ENCODE peak calls at places on chromosomes 4 and X, in six cellular contexts. R is HCT116, I is ecto neural progenitor cell, Z is omental fat pad, S is fibroblast of the conjunctiva, C is heart left ventricle. M is an unnamed sample.

GRCh38 chr4:65589331-65589730 is 81.0 kb downstream of the EPHA5 start:
- DNase-seq in S (no peak), I (no peak), R (no peak), C (no peak), Z (no peak), M (no peak)

GRCh38 chr4:122525865-122526264 is 69.3 kb upstream of the IL2 start:
- DNase-seq in S (no peak), Z (no peak), R (no peak), I (no peak), C (no peak), M (no peak)

GRCh38 chr4:17366496-17366895 is 145.4 kb downstream of the QDPR start:
- DNase-seq in C (no peak), S (no peak), I (no peak), R (no peak), Z (no peak), M (no peak)

GRCh38 chrX:77668391-77669237 is 117.4 kb downstream of the ATRX start:
- DNase-seq in S (peak), R (no peak), Z (no peak), I (no peak), C (no peak), M (no peak)

GRCh38 chrX:99172958-99173357 is 1237.1 kb downstream of the PCDH19 start:
- DNase-seq in S (no peak), R (no peak), I (no peak), Z (no peak), C (no peak), M (no peak)

GRCh38 chrX:110131031-110131430 is 128.1 kb downstream of the TMEM164 start:
- DNase-seq in I (no peak), R (no peak), C (no peak), Z (no peak), S (no peak), M (no peak)

GRCh38 chrX:134622813-134623185 is 35.5 kb downstream of the PLAC1 start:
- DNase-seq in C (no peak), R (no peak), S (no peak), I (no peak), Z (no peak), M (no peak)

GRCh38 chrX:53071604-53072417 is 10.4 kb upstream of the TSPYL2 start:
- DNase-seq in S (peak), R (peak), Z (no peak), C (peak), I (no peak), M (no peak)

GRCh38 chr4:156242390-156242789 is 288.7 kb upstream of the CTSO start:
- DNase-seq in R (no peak), C (no peak), S (no peak), I (no peak), Z (no peak), M (no peak)

GRCh38 chr4:8053688-8054449 is 104.7 kb downstream of the ABLIM2 start:
- DNase-seq in C (no peak), I (no peak), Z (no peak), S (no peak), R (no peak), M (no peak)

GRCh38 chr4:177190995-177191568 is 118.6 kb upstream of the NEIL3 start:
- DNase-seq in S (no peak), C (no peak), R (no peak), I (no peak), Z (no peak), M (no peak)

GRCh38 chr4:153651961-153652784 is 31.9 kb upstream of the TLR2 start:
- DNase-seq in C (peak), I (no peak), S (no peak), Z (no peak), R (no peak), M (no peak)

GRCh38 chr4:110418641-110419040 is 57.3 kb upstream of the ENPEP start:
- DNase-seq in I (no peak), Z (no peak), S (no peak), C (no peak), R (no peak), M (no peak)

GRCh38 chr4:15001825-15002658 is at the start of gene CPEB2:
- DNase-seq in R (peak), S (peak), I (peak), Z (peak), C (peak), M (peak)

GRCh38 chr4:35106091-35106734 is 1138.1 kb downstream of the ARAP2 start:
- DNase-seq in R (no peak), I (no peak), C (no peak), Z (no peak), S (no peak), M (no peak)

GRCh38 chr4:38565271-38566199 is 98.5 kb upstream of the KLF3 start:
- DNase-seq in I (no peak), C (peak), S (peak), Z (no peak), R (no peak), M (no peak)

GRCh38 chr4:106048250-106048931 is 153.1 kb downstream of the NPNT start:
- DNase-seq in R (no peak), Z (no peak), S (peak), C (no peak), I (no peak), M (no peak)

GRCh38 chr4:164136181-164136616 is 617.7 kb upstream of the SMIM31 start:
- DNase-seq in Z (no peak), S (peak), R (peak), I (no peak), C (no peak), M (no peak)

GRCh38 chr4:100495074-100495473 is 22.7 kb downstream of the EMCN start:
- DNase-seq in Z (no peak), I (no peak), S (no peak), R (no peak), C (no peak), M (no peak)

GRCh38 chr4:148787831-148788477 is 345.7 kb upstream of the NR3C2 start:
- DNase-seq in S (no peak), Z (no peak), I (no peak), C (no peak), R (no peak), M (no peak)

GRCh38 chr4:40582413-40582812 is 47.3 kb downstream of the RBM47 start:
- DNase-seq in S (no peak), I (no peak), Z (no peak), R (no peak), C (no peak), M (no peak)

GRCh38 chrX:41332408-41332987 is 1.5 kb upstream of the DDX3X start:
- DNase-seq in S (no peak), C (peak), R (no peak), I (no peak), Z (no peak), M (no peak)

GRCh38 chr4:39718366-39719323 is 20.7 kb downstream of the UBE2K start:
- DNase-seq in I (no peak), S (no peak), R (no peak), Z (no peak), C (no peak), M (no peak)

GRCh38 chr4:926538-926937 is 5.6 kb downstream of the GAK start:
- DNase-seq in R (no peak), S (no peak), I (no peak), Z (no peak), C (no peak), M (no peak)

GRCh38 chrX:15114865-15115566 is 154.9 kb downstream of the ASB9 start:
- DNase-seq in I (no peak), S (no peak), R (no peak), Z (no peak), C (no peak), M (no peak)

GRCh38 chrX:153765138-153766079 is 1.4 kb downstream of the PLXNB3 start:
- DNase-seq in Z (no peak), C (peak), I (no peak), S (no peak), R (no peak), M (no peak)

GRCh38 chr4:74308215-74308614 is at the start of gene EPGN:
- DNase-seq in R (no peak), S (no peak), I (no peak), C (no peak), Z (no peak), M (no peak)

GRCh38 chrX:44733931-44734330 is 109.9 kb upstream of the DUSP21 start:
- DNase-seq in S (no peak), C (no peak), I (no peak), R (no peak), Z (no peak), M (no peak)

GRCh38 chr4:39384563-39384962 is 18.4 kb upstream of the RFC1 start:
- DNase-seq in I (no peak), Z (no peak), S (no peak), C (no peak), R (no peak), M (no peak)

GRCh38 chrX:135531813-135532212 is 11.4 kb downstream of the INTS6L start:
- DNase-seq in Z (no peak), S (no peak), C (no peak), I (no peak), R (no peak), M (no peak)

GRCh38 chrX:112341598-112341997 is 259.0 kb upstream of the TRPC5 start:
- DNase-seq in S (no peak), C (no peak), R (no peak), I (no peak), Z (no peak), M (no peak)

GRCh38 chr4:174600391-174600790 is 78.1 kb upstream of the HPGD start:
- DNase-seq in S (no peak), I (no peak), R (no peak), C (no peak), Z (no peak), M (no peak)

GRCh38 chrX:105564536-105564935 is 257.8 kb upstream of the NRK start:
- DNase-seq in R (no peak), S (peak), Z (no peak), I (no peak), C (no peak), M (peak)

GRCh38 chrX:64188901-64189300 is 16.6 kb downstream of the AMER1 start:
- DNase-seq in I (no peak), C (no peak), S (no peak), R (no peak), Z (no peak), M (no peak)

GRCh38 chrX:136647969-136648368 is at the start of gene CD40LG:
- DNase-seq in Z (no peak), R (no peak), C (no peak), I (no peak), S (no peak), M (no peak)

GRCh38 chr4:23733911-23734458 is 155.9 kb downstream of the PPARGC1A start:
- DNase-seq in Z (no peak), I (no peak), S (no peak), R (no peak), C (no peak), M (no peak)

GRCh38 chrX:120790118-120790517 is 85.5 kb downstream of the CT47B1 start:
- DNase-seq in Z (no peak), I (peak), C (no peak), S (peak), R (peak), M (peak)

GRCh38 chrX:39337461-39337860 is 536.2 kb downstream of the MID1IP1 start:
- DNase-seq in S (no peak), Z (no peak), R (no peak), C (no peak), I (no peak), M (no peak)

GRCh38 chrX:40108959-40109287 is 11.2 kb upstream of the BCOR start:
- DNase-seq in R (no peak), I (peak), C (peak), S (no peak), Z (no peak), M (no peak)